ENCODE peak calls at places on chromosomes 2 and 18, in seven cellular contexts. O is Peyer's patch; U is PC-9; L is naive thymus-derived CD4-positive, alpha-beta T cell; X is psoas muscle; N is MM.1S; G is neuronal stem cell. P is an unnamed sample. For H3K4me1 and H3K27me3, the result is how much of the 10 kb centered on the place peaks cover.

GRCh38 chr2:29336741-29337340 is 221.6 kb downstream of the CLIP4 start:
- DNase-seq in O (no peak), U (no peak), L (no peak), X (no peak), N (no peak), G (no peak), P (no peak)

GRCh38 chr2:961786-962185 is 11.1 kb downstream of the SNTG2 start:
- DNase-seq in O (no peak), U (no peak), L (no peak), X (no peak), N (no peak), G (no peak), P (no peak)

GRCh38 chr2:158179660-158180059 is 78.0 kb downstream of the UPP2 start:
- DNase-seq in O (no peak), U (no peak), L (no peak), X (no peak), N (no peak), G (no peak), P (no peak)

GRCh38 chr2:56334622-56335021 is 150.8 kb downstream of the CCDC85A start:
- DNase-seq in O (no peak), U (no peak), L (no peak), X (no peak), N (no peak), G (no peak), P (no peak)

GRCh38 chr18:22563098-22563707 is 145.5 kb upstream of the CTAGE1 start:
- DNase-seq in O (no peak), U (peak), L (no peak), X (no peak), N (peak), G (peak), P (no peak)

GRCh38 chr2:241161646-241162281 is 11.5 kb downstream of the PPP1R7 start:
- DNase-seq in O (no peak), U (no peak), L (no peak), X (peak), N (no peak), G (no peak), P (peak)

GRCh38 chr18:8839285-8839684 is 133.9 kb downstream of the MTCL1 start:
- DNase-seq in O (no peak), U (no peak), L (no peak), X (no peak), N (no peak), G (no peak), P (peak)

GRCh38 chr2:236317938-236318396 is 53.8 kb upstream of the ASB18 start:
- DNase-seq in O (peak), U (no peak), L (no peak), X (no peak), N (no peak), G (no peak), P (no peak)

GRCh38 chr2:38751847-38752410 is 768 bp upstream of the SRSF7 start:
- DNase-seq in O (no peak), U (no peak), L (no peak), X (no peak), N (no peak), G (peak), P (no peak)

GRCh38 chr18:26421931-26422330 is 126.4 kb downstream of the KCTD1 start:
- DNase-seq in O (no peak), U (no peak), L (no peak), X (no peak), N (no peak), G (no peak), P (no peak)

GRCh38 chr2:122831644-122832043 is 1076.2 kb downstream of the TSN start:
- DNase-seq in O (no peak), U (no peak), L (no peak), X (no peak), N (no peak), G (no peak), P (no peak)

GRCh38 chr2:216404010-216404618 is 8.2 kb upstream of the SMARCAL1 start:
- DNase-seq in O (no peak), U (peak), L (peak), X (no peak), N (peak), G (no peak), P (peak)

GRCh38 chr2:168138369-168138768 is 109.0 kb downstream of the STK39 start:
- DNase-seq in O (no peak), U (no peak), L (no peak), X (no peak), N (no peak), G (no peak), P (no peak)

GRCh38 chr18:48806551-48807261 is 144.1 kb downstream of the SMAD7 start:
- DNase-seq in O (no peak), U (no peak), L (peak), X (peak), N (peak), G (no peak), P (peak)

GRCh38 chr2:181312515-181312927 is 144.7 kb upstream of the ITGA4 start:
- DNase-seq in O (no peak), U (no peak), L (no peak), X (no peak), N (peak), G (no peak), P (no peak)

DNA sequence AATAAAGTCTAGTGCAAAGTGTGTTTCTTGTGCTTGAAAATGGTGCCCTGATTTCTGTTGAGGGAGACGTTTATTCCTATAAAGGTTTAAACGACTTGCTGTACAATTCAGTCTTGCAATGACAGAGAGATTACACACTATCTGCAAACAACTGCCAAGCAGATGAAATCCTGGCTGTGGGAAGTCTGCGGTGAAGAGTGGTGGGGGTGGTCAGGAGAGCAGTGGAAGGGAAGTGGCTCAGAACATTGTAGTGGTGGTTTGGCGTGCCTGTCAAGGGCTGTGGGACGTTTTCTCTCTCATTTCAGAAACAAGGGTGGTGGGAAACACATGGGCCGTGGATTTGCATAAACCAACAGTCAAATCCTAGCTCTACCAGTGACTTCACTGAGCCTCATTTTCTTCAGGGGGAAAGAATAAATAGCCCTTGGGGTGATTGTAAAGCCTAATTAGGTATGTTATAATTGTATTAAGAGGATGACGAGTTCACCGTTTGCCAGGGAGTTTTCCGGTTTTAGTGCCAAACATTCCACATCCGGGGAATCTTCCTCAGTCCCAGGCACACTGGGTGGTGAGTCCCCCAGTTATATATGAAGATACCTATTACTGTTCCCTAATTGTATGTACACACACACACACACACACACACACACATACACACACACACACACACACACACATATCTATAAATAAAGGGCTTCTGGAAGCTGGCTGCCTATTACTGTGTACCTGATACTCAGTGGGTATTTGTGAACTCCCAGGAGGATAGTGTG is 115.0 kb downstream of the SPTBN1 start:
- DNase-seq in O (no peak), U (peak), L (peak), X (no peak), N (peak), G (no peak), P (peak)
- H3K4me1 ChIP-seq in O (half or more), U (half or more), L (half or more), X (half or more), N (half or more), G (under half), P (under half)

GRCh38 chr2:238845583-238846480 is 2.1 kb upstream of the TWIST2 start:
- DNase-seq in O (no peak), U (no peak), L (no peak), X (no peak), N (no peak), G (no peak), P (no peak)
- H3K27me3 ChIP-seq in O (under half), U (under half), L (under half), X (under half), N (under half), G (half or more), P (under half)

GRCh38 chr2:43455296-43455695 is 140.5 kb downstream of the THADA start:
- DNase-seq in O (no peak), U (no peak), L (no peak), X (no peak), N (no peak), G (no peak), P (no peak)
- H3K4me1 ChIP-seq in O (under half), U (half or more), L (under half), X (half or more), N (under half), G (under half), P (under half)

GRCh38 chr2:15034860-15035259 is 402.3 kb downstream of the LRATD1 start:
- DNase-seq in O (no peak), U (no peak), L (no peak), X (no peak), N (no peak), G (no peak), P (no peak)

GRCh38 chr2:15041429-15041837 is 408.9 kb downstream of the LRATD1 start:
- DNase-seq in O (no peak), U (no peak), L (no peak), X (peak), N (no peak), G (no peak), P (no peak)

GRCh38 chr2:15042824-15043223 is 410.3 kb downstream of the LRATD1 start:
- DNase-seq in O (no peak), U (peak), L (no peak), X (no peak), N (no peak), G (no peak), P (peak)

GRCh38 chr2:15040429-15041084 is 408.0 kb downstream of the LRATD1 start:
- DNase-seq in O (no peak), U (no peak), L (no peak), X (no peak), N (no peak), G (no peak), P (no peak)

GRCh38 chr2:15038373-15039364 is 406.2 kb downstream of the LRATD1 start:
- DNase-seq in O (no peak), U (no peak), L (no peak), X (no peak), N (no peak), G (no peak), P (no peak)
- H3K27me3 ChIP-seq in O (under half), U (under half), L (under half), X (under half), N (under half), G (under half), P (under half)